ENCODE peak calls at places on chromosomes 4 and X, in nine cellular contexts. V, N, R, O, A, Q, I, B and Y are unnamed samples.

GRCh38 chr4:150368667-150369066 is 213.3 kb upstream of the MAB21L2 start:
- DNase-seq in V (no peak), N (no peak), R (peak; percentile 35), O (no peak), A (no peak), Q (no peak), I (no peak), B (no peak), Y (no peak)

GRCh38 chrX:119375561-119375960 is 23.6 kb upstream of the SLC25A43 start:
- DNase-seq in V (no peak), N (no peak), R (no peak), O (no peak), A (no peak), Q (no peak), I (no peak), B (no peak), Y (no peak)

GRCh38 chrX:48999030-48999429 is 3.0 kb downstream of the GRIPAP1 start:
- DNase-seq in V (no peak), N (no peak), R (no peak), O (no peak), A (no peak), Q (no peak), I (no peak), B (no peak), Y (no peak)

GRCh38 chrX:56232221-56233082 is at the start of gene KLF8:
- DNase-seq in V (peak; percentile 68), N (peak; percentile 43), R (no peak), O (peak; percentile 57), A (peak; percentile 34), Q (peak; percentile 76), I (peak; percentile 48), B (peak; percentile 58), Y (peak; percentile 53)

GRCh38 chrX:31223817-31224216 is 152.0 kb upstream of the FTHL17 start:
- DNase-seq in V (no peak), N (no peak), R (peak; percentile 80), O (no peak), A (no peak), Q (no peak), I (peak; percentile 32), B (no peak), Y (no peak)

GRCh38 chr4:32207456-32207855 is 1487.3 kb downstream of the PCDH7 start:
- DNase-seq in V (no peak), N (no peak), R (no peak), O (no peak), A (no peak), Q (no peak), I (no peak), B (no peak), Y (no peak)

GRCh38 chrX:41265615-41266014 is 68.3 kb upstream of the DDX3X start:
- DNase-seq in V (peak; percentile 41), N (no peak), R (peak; percentile 69), O (no peak), A (peak; percentile 6), Q (peak; percentile 83), I (peak; percentile 53), B (peak; percentile 55), Y (no peak)

GRCh38 chr4:125389713-125390112 is 75.0 kb downstream of the FAT4 start:
- DNase-seq in V (no peak), N (no peak), R (peak; percentile 96), O (no peak), A (no peak), Q (no peak), I (no peak), B (no peak), Y (no peak)

GRCh38 chrX:72408885-72409284 is 103.2 kb upstream of the CITED1 start:
- DNase-seq in V (no peak), N (no peak), R (no peak), O (no peak), A (no peak), Q (no peak), I (no peak), B (no peak), Y (no peak)

GRCh38 chr4:106454581-106454980 is 86.0 kb upstream of the GIMD1 start:
- DNase-seq in V (no peak), N (no peak), R (no peak), O (no peak), A (no peak), Q (no peak), I (no peak), B (no peak), Y (no peak)

GRCh38 chr4:62037576-62037975 is 837.5 kb downstream of the ADGRL3 start:
- DNase-seq in V (no peak), N (no peak), R (no peak), O (no peak), A (no peak), Q (no peak), I (no peak), B (no peak), Y (no peak)

GRCh38 chrX:40008841-40009461 is 88.8 kb downstream of the BCOR start:
- DNase-seq in V (peak; percentile 29), N (no peak), R (no peak), O (peak; percentile 43), A (no peak), Q (peak; percentile 71), I (no peak), B (peak; percentile 25), Y (peak; percentile 89)

GRCh38 chr4:6443035-6444023 is 29.1 kb downstream of the PPP2R2C start:
- DNase-seq in V (no peak), N (no peak), R (no peak), O (no peak), A (no peak), Q (no peak), I (no peak), B (no peak), Y (no peak)

GRCh38 chr4:952881-953573 is 20.3 kb downstream of the DGKQ start:
- DNase-seq in V (no peak), N (no peak), R (no peak), O (no peak), A (no peak), Q (no peak), I (peak; percentile 9), B (no peak), Y (peak; percentile 75)

GRCh38 chr4:5980436-5981155 is 37.6 kb downstream of the C4orf50 start:
- DNase-seq in V (no peak), N (no peak), R (no peak), O (no peak), A (no peak), Q (no peak), I (no peak), B (no peak), Y (no peak)

GRCh38 chr4:151473521-151474097 is 64.6 kb downstream of the FHIP1A start:
- DNase-seq in V (no peak), N (no peak), R (no peak), O (no peak), A (no peak), Q (no peak), I (no peak), B (no peak), Y (no peak)

GRCh38 chr4:103721251-103721650 is 1.5 kb upstream of the TACR3 start:
- DNase-seq in V (no peak), N (no peak), R (no peak), O (no peak), A (no peak), Q (no peak), I (no peak), B (no peak), Y (no peak)

GRCh38 chr4:103718993-103719319 is 829 bp downstream of the TACR3 start:
- DNase-seq in V (no peak), N (no peak), R (no peak), O (peak; percentile 31), A (no peak), Q (no peak), I (no peak), B (no peak), Y (no peak)

GRCh38 chr4:103720661-103721060 is 876 bp upstream of the TACR3 start:
- DNase-seq in V (no peak), N (no peak), R (no peak), O (no peak), A (no peak), Q (no peak), I (no peak), B (no peak), Y (no peak)

GRCh38 chr4:103719320-103720204 is at the start of gene TACR3:
- DNase-seq in V (no peak), N (no peak), R (no peak), O (peak; percentile 8), A (no peak), Q (peak; percentile 56), I (no peak), B (no peak), Y (no peak)
- H3K4me3 ChIP-seq in V (peak within 1 kb of the TSS; percentile 3), N (no peak within 1 kb of the TSS), R (no peak within 1 kb of the TSS), O (no peak within 1 kb of the TSS), A (no peak within 1 kb of the TSS), Q (peak within 1 kb of the TSS; percentile 9), I (peak within 1 kb of the TSS; percentile 32), B (no peak within 1 kb of the TSS), Y (no peak within 1 kb of the TSS)

GRCh38 chr4:165328708-165329107 is 1.2 kb downstream of the MSMO1 start:
- DNase-seq in V (no peak), N (no peak), R (no peak), O (no peak), A (no peak), Q (no peak), I (no peak), B (no peak), Y (no peak)
- TF ChIP-seq POLR2A in V (no peak), N (no peak), R (no peak), O (no peak), A (no peak), Q (no peak), I (no peak), B (no peak), Y (no peak)

GRCh38 chrX:152445926-152446325 is 5.2 kb downstream of the GABRA3 start:
- DNase-seq in V (no peak), N (no peak), R (no peak), O (no peak), A (no peak), Q (no peak), I (no peak), B (no peak), Y (no peak)

GRCh38 chrX:152450076-152450475 is 1.0 kb downstream of the GABRA3 start:
- DNase-seq in V (no peak), N (no peak), R (no peak), O (no peak), A (no peak), Q (no peak), I (no peak), B (no peak), Y (no peak)

GRCh38 chrX:152451731-152451980 is 541 bp upstream of the GABRA3 start:
- DNase-seq in V (no peak), N (no peak), R (no peak), O (no peak), A (no peak), Q (no peak), I (no peak), B (no peak), Y (no peak)
- TF ChIP-seq CTCF in V (no peak), N (no peak), R (no peak), O (no peak), A (no peak), Q (no peak), I (no peak), B (no peak), Y (no peak)

DNA sequence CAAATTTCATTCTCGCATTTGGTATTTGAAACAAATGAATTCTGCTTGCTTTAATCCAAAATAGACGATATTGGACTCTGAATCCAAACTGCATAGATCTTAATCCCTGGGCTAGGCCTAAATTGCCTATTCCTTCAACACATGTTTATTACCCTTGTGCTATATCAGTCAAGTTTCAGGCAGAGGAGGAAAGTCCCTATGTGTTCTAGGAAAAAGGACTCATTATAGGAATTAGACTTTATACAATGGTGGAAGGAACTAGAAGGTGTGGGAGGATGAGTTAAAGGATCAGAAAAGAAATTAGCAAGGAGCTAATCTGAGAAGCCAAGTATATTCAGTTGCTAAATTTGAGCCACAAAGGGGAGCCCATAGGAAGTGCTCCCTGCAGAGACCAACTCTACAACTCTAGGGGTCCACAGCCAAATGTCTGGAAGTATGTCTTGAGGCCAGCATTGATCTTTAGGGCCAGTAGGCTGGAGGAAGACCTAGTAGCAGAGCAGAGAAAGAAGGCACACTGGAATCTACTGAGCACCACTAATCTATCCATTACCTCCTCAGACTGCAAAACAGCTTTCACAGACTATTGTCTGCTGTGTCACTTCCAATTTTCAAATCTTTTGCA is 17.1 kb upstream of the DTHD1 start:
- DNase-seq in V (no peak), N (no peak), R (no peak), O (no peak), A (no peak), Q (no peak), I (no peak), B (no peak), Y (no peak)
- H3K4me3 ChIP-seq in V (no peak overlapping the region), N (no peak overlapping the region), R (no peak overlapping the region), O (no peak overlapping the region), A (no peak overlapping the region), Q (no peak overlapping the region), I (no peak overlapping the region), B (no peak overlapping the region), Y (no peak overlapping the region)